ENCODE peak calls at places on chromosomes 6 and 20, in four cellular contexts. Y is K562, A is GM12878, G is HL-60. I is an unnamed sample.

GRCh38 chr6:13046084-13046483 is 282.3 kb downstream of the TBC1D7 start:
- DNase-seq in Y (peak; percentile 9), A (no peak), G (no peak), I (no peak)

GRCh38 chr6:35436071-35436865 is 15.9 kb upstream of the FANCE start:
- DNase-seq in Y (no peak), A (no peak), G (no peak), I (no peak)

GRCh38 chr20:13953227-13953626 is 37.2 kb downstream of the SEL1L2 start:
- DNase-seq in Y (peak; percentile 10), A (no peak), G (no peak), I (no peak)

GRCh38 chr20:20212675-20213096 is 155.2 kb upstream of the INSM1 start:
- DNase-seq in Y (no peak), A (no peak), G (no peak), I (no peak)

GRCh38 chr6:624979-625378 is 31.9 kb downstream of the HUS1B start:
- DNase-seq in Y (peak; percentile 40), A (peak; percentile 36), G (no peak), I (peak; percentile 30)

GRCh38 chr6:167573461-167574215 is 248.8 kb downstream of the TTLL2 start:
- DNase-seq in Y (no peak), A (no peak), G (no peak), I (no peak)

GRCh38 chr20:8837396-8837795 is 231.5 kb upstream of the PLCB4 start:
- DNase-seq in Y (no peak), A (no peak), G (no peak), I (no peak)

GRCh38 chr6:119207327-119207726 is 128.9 kb upstream of the FAM184A start:
- DNase-seq in Y (no peak), A (no peak), G (no peak), I (no peak)

GRCh38 chr6:148628251-148628650 is 118.6 kb upstream of the UST start:
- DNase-seq in Y (no peak), A (no peak), G (no peak), I (no peak)

GRCh38 chr6:126764696-126765095 is 353.8 kb upstream of the RSPO3 start:
- DNase-seq in Y (no peak), A (no peak), G (no peak), I (no peak)

GRCh38 chr6:5030596-5031136 is 26.8 kb upstream of the RPP40 start:
- DNase-seq in Y (peak; percentile 95), A (peak; percentile 57), G (peak; percentile 77), I (peak; percentile 59)

GRCh38 chr20:9660236-9660868 is 146.0 kb downstream of the LAMP5 start:
- DNase-seq in Y (peak; percentile 3), A (no peak), G (no peak), I (no peak)

GRCh38 chr6:2102966-2103365 is 142.4 kb downstream of the GMDS start:
- DNase-seq in Y (no peak), A (no peak), G (no peak), I (no peak)

GRCh38 chr6:147641511-147641910 is 133.0 kb downstream of the SAMD5 start:
- DNase-seq in Y (no peak), A (no peak), G (no peak), I (no peak)

GRCh38 chr20:31707994-31708744 is 14.5 kb downstream of the BCL2L1 start:
- DNase-seq in Y (peak; percentile 85), A (no peak), G (peak; percentile 59), I (no peak)

GRCh38 chr6:77926198-77926752 is 273.4 kb downstream of the MEI4 start:
- DNase-seq in Y (no peak), A (no peak), G (no peak), I (no peak)

GRCh38 chr6:33237731-33238130 is 29.4 kb downstream of the RING1 start:
- DNase-seq in Y (no peak), A (no peak), G (no peak), I (no peak)

GRCh38 chr6:52518279-52518944 is 58.4 kb downstream of the TRAM2 start:
- DNase-seq in Y (no peak), A (no peak), G (no peak), I (no peak)

GRCh38 chr6:35218021-35218420 is 4.3 kb downstream of the SCUBE3 start:
- DNase-seq in Y (no peak), A (no peak), G (peak; percentile 49), I (no peak)

GRCh38 chr6:21949211-21949801 is 347.5 kb downstream of the PRL start:
- DNase-seq in Y (no peak), A (no peak), G (no peak), I (no peak)

GRCh38 chr20:62837790-62838458 is 21.1 kb downstream of the COL9A3 start:
- DNase-seq in Y (no peak), A (no peak), G (peak; percentile 81), I (no peak)

GRCh38 chr6:1825926-1826325 is 216.2 kb downstream of the FOXC1 start:
- DNase-seq in Y (no peak), A (no peak), G (no peak), I (no peak)

GRCh38 chr6:42017021-42017643 is 33.2 kb upstream of the TAF8 start:
- DNase-seq in Y (peak; percentile 98), A (no peak), G (no peak), I (peak; percentile 28)

GRCh38 chr6:901696-902455 is 208.9 kb upstream of the EXOC2 start:
- DNase-seq in Y (no peak), A (no peak), G (no peak), I (no peak)

GRCh38 chr6:9292975-9293374 is 857.6 kb upstream of the SLC35B3 start:
- DNase-seq in Y (no peak), A (no peak), G (no peak), I (no peak)

GRCh38 chr6:25487012-25487411 is 165.0 kb upstream of the SCGN start:
- DNase-seq in Y (no peak), A (no peak), G (no peak), I (no peak)

GRCh38 chr20:57025666-57026065 is 240.8 kb downstream of the BMP7 start:
- DNase-seq in Y (no peak), A (no peak), G (no peak), I (no peak)

GRCh38 chr20:47043076-47043475 is 148.4 kb downstream of the EYA2 start:
- DNase-seq in Y (no peak), A (no peak), G (no peak), I (no peak)

GRCh38 chr6:87808005-87808757 is 106.1 kb upstream of the AKIRIN2 start:
- DNase-seq in Y (no peak), A (no peak), G (no peak), I (no peak)

GRCh38 chr6:159608961-159609673 is 83.9 kb downstream of the SOD2 start:
- DNase-seq in Y (peak; percentile 57), A (no peak), G (peak; percentile 14), I (peak; percentile 36)

GRCh38 chr6:17278289-17279061 is 2.7 kb upstream of the RBM24 start:
- DNase-seq in Y (no peak), A (no peak), G (no peak), I (no peak)

GRCh38 chr6:89270951-89271721 is 44.0 kb downstream of the GABRR2 start:
- DNase-seq in Y (no peak), A (peak; percentile 21), G (no peak), I (no peak)

GRCh38 chr6:162358625-162359024 is 368.9 kb downstream of the PRKN start:
- DNase-seq in Y (peak; percentile 21), A (no peak), G (no peak), I (no peak)

GRCh38 chr6:32182617-32183016 is 1.4 kb downstream of the AGER start:
- DNase-seq in Y (no peak), A (no peak), G (no peak), I (no peak)

GRCh38 chr6:155213611-155214372 is 50.0 kb upstream of the CLDN20 start:
- DNase-seq in Y (no peak), A (no peak), G (no peak), I (no peak)

GRCh38 chr6:154593122-154593521 is 82.6 kb upstream of the CNKSR3 start:
- DNase-seq in Y (peak; percentile 83), A (no peak), G (no peak), I (no peak)

DNA sequence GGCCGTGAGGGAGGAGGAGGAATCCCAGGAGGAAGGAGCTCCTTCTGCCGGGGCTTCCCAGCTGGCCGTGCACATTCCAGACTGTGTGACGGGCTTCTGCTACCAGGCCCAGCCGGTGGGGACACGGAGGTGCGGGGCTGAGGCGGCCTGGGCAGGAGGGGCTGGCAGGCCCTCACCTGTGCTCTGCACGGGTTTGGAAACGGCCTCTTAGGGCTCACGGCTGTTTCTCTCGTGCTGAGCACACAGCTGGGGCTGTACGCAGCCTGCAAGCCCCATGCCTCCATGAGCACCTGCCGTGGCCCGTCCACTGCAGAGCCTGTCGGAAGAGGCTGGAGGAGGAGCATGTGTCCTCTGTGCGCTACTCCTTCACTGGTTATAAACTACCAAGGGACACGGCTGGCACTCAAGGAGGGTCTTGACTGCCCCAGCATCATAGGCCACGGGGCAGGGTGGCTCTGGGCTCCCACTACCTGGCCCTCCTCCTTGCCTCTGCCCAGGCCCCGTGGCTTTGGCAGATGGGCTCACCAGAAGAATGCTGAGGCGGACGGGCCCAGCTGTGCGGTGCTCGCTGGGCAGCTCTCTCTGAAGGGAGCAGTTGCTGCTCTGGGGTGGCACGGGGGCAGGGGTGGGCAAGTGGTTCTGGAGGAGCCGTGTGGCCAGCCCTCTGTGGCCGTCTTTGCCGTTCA is 15.8 kb downstream of the NPEPL1 start:
- DNase-seq in Y (no peak), A (no peak), G (no peak), I (no peak)
- TF ChIP-seq SPI1 in Y (no peak), A (no peak), G (no peak), I (no peak)

DNA sequence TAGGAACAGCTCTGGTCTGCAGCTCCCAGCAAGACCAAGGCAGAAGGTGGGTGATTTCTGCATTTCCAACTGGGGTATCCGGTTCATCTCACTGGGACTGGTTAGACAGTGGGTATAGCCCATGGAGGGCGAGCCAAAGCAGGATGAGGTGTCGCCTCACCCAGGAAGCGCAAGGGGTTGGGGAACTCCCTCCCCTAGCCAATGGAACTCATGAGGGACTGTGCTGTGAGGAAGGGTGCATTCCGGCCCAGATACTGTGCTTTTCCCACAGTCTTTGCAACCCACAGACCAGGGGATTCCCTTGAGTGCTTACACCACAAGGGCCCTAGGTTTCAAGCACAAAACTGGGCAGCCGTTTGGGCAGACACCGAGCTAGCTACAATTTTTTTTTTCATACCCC is 21.8 kb downstream of the HDDC2 start:
- DNase-seq in Y (no peak), A (peak; percentile 61), G (no peak), I (no peak)
- TF ChIP-seq SPI1 in Y (no peak), A (no peak), G (no peak), I (no peak)

GRCh38 chr20:309306-309840 is 12.0 kb downstream of the ZCCHC3 start:
- DNase-seq in Y (no peak), A (no peak), G (no peak), I (no peak)
- TF ChIP-seq SPI1 in Y (no peak), A (no peak), G (no peak), I (no peak)

GRCh38 chr6:129163551-129163950 is 280.6 kb downstream of the LAMA2 start:
- DNase-seq in Y (no peak), A (no peak), G (no peak), I (no peak)
- TF ChIP-seq SPI1 in Y (no peak), A (no peak), G (no peak), I (no peak)

GRCh38 chr20:49630396-49630951 is 62.5 kb upstream of the PTGIS start:
- DNase-seq in Y (no peak), A (peak; percentile 91), G (no peak), I (peak; percentile 44)
- TF ChIP-seq SPI1 in Y (no peak), A (no peak), G (no peak), I (no peak)

DNA sequence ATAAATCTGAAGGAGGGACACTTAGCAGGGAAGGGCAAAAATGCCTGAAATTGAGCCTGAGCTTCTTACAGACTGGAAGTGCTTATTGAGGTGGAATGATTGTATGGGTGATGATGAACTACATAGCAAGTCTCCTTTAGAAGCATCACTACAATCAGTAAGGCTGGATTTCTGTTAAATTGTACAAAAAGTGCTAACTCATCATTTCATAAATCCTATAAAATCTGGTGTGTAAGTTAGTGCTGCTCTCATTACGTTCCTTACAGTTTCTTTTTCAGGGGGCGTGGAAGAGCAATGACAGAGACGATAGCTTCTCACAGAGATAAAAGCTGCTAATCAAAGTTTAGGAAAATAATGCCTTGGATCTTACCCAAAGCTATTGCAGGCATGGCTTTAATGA is 409.2 kb upstream of the RUNX2 start:
- DNase-seq in Y (no peak), A (no peak), G (no peak), I (no peak)
- TF ChIP-seq SPI1 in Y (no peak), A (no peak), G (no peak), I (no peak)

I was measured in GM12891.